ENCODE peak calls at places on chromosomes 7 and 10, in six cellular contexts. One of them, this sample, is unnamed.

GRCh38 chr7:98754041-98754479 is 115.8 kb downstream of the TMEM130 start:
- DNase-seq in pancreas: no peak
- DNase-seq in uterus: no peak
- DNase-seq in heart right ventricle: no peak
- DNase-seq in Caco-2: no peak
- DNase-seq in astrocyte of the spinal cord: no peak
- DNase-seq in this sample: peak; percentile 5

GRCh38 chr7:45971661-45972175 is 50.6 kb upstream of the IGFBP3 start:
- DNase-seq in uterus: no peak
- DNase-seq in heart right ventricle: no peak
- DNase-seq in astrocyte of the spinal cord: no peak
- DNase-seq in Caco-2: no peak
- DNase-seq in pancreas: no peak
- DNase-seq in this sample: no peak

GRCh38 chr10:350981-351501 is 215.8 kb downstream of the ZMYND11 start:
- DNase-seq in astrocyte of the spinal cord: no peak
- DNase-seq in pancreas: no peak
- DNase-seq in heart right ventricle: no peak
- DNase-seq in uterus: no peak
- DNase-seq in Caco-2: no peak
- DNase-seq in this sample: no peak

GRCh38 chr10:103184615-103185014 is 8.5 kb downstream of the NT5C2 start:
- DNase-seq in astrocyte of the spinal cord: peak; percentile 22
- DNase-seq in pancreas: no peak
- DNase-seq in heart right ventricle: no peak
- DNase-seq in Caco-2: no peak
- DNase-seq in uterus: no peak
- DNase-seq in this sample: no peak

GRCh38 chr7:151113344-151114150 is 27.3 kb downstream of the AGAP3 start:
- DNase-seq in pancreas: no peak
- DNase-seq in astrocyte of the spinal cord: peak; percentile 78
- DNase-seq in uterus: no peak
- DNase-seq in heart right ventricle: no peak
- DNase-seq in Caco-2: peak; percentile 72
- DNase-seq in this sample: peak; percentile 72

GRCh38 chr7:24816868-24817267 is 59.6 kb upstream of the GSDME start:
- DNase-seq in Caco-2: no peak
- DNase-seq in heart right ventricle: no peak
- DNase-seq in astrocyte of the spinal cord: no peak
- DNase-seq in uterus: no peak
- DNase-seq in pancreas: no peak
- DNase-seq in this sample: no peak

GRCh38 chr10:4763960-4764428 is 62.0 kb upstream of the AKR1E2 start:
- DNase-seq in uterus: no peak
- DNase-seq in pancreas: no peak
- DNase-seq in Caco-2: no peak
- DNase-seq in heart right ventricle: no peak
- DNase-seq in astrocyte of the spinal cord: peak; percentile 85
- DNase-seq in this sample: peak; percentile 87

GRCh38 chr10:73589538-73590126 is 1.5 kb downstream of the USP54 start:
- DNase-seq in uterus: no peak
- DNase-seq in Caco-2: no peak
- DNase-seq in heart right ventricle: no peak
- DNase-seq in pancreas: no peak
- DNase-seq in astrocyte of the spinal cord: no peak
- DNase-seq in this sample: peak; percentile 43

GRCh38 chr10:27393961-27394360 is 110.1 kb upstream of the RAB18 start:
- DNase-seq in Caco-2: no peak
- DNase-seq in uterus: no peak
- DNase-seq in heart right ventricle: no peak
- DNase-seq in astrocyte of the spinal cord: no peak
- DNase-seq in pancreas: no peak
- DNase-seq in this sample: no peak

GRCh38 chr10:18501198-18501597 is 150.2 kb downstream of the NSUN6 start:
- DNase-seq in astrocyte of the spinal cord: peak; percentile 31
- DNase-seq in pancreas: no peak
- DNase-seq in heart right ventricle: no peak
- DNase-seq in uterus: no peak
- DNase-seq in Caco-2: no peak
- DNase-seq in this sample: peak; percentile 53

GRCh38 chr7:158811461-158811860 is 17.8 kb downstream of the ESYT2 start:
- DNase-seq in pancreas: no peak
- DNase-seq in heart right ventricle: no peak
- DNase-seq in Caco-2: no peak
- DNase-seq in astrocyte of the spinal cord: peak; percentile 78
- DNase-seq in uterus: peak; percentile 40
- DNase-seq in this sample: peak; percentile 85

GRCh38 chr10:132400041-132400546 is 3.1 kb downstream of the PWWP2B start:
- DNase-seq in uterus: no peak
- DNase-seq in astrocyte of the spinal cord: no peak
- DNase-seq in heart right ventricle: peak; percentile 14
- DNase-seq in pancreas: peak; percentile 62
- DNase-seq in Caco-2: no peak
- DNase-seq in this sample: no peak

GRCh38 chr10:89702121-89702480 is 711 bp downstream of the KIF20B start:
- DNase-seq in heart right ventricle: no peak
- DNase-seq in Caco-2: peak; percentile 33
- DNase-seq in astrocyte of the spinal cord: no peak
- DNase-seq in pancreas: no peak
- DNase-seq in uterus: no peak
- DNase-seq in this sample: no peak

GRCh38 chr7:66859794-66860645 is 61.0 kb upstream of the TMEM248 start:
- DNase-seq in Caco-2: no peak
- DNase-seq in uterus: no peak
- DNase-seq in astrocyte of the spinal cord: no peak
- DNase-seq in heart right ventricle: no peak
- DNase-seq in pancreas: no peak
- DNase-seq in this sample: no peak

GRCh38 chr7:69476416-69476815 is 121.9 kb upstream of the AUTS2 start:
- DNase-seq in astrocyte of the spinal cord: no peak
- DNase-seq in Caco-2: no peak
- DNase-seq in pancreas: no peak
- DNase-seq in heart right ventricle: no peak
- DNase-seq in uterus: no peak
- DNase-seq in this sample: peak; percentile 3

GRCh38 chr7:94823952-94824351 is 83.4 kb upstream of the PPP1R9A start:
- DNase-seq in astrocyte of the spinal cord: peak; percentile 56
- DNase-seq in heart right ventricle: no peak
- DNase-seq in pancreas: no peak
- DNase-seq in Caco-2: peak; percentile 51
- DNase-seq in uterus: no peak
- DNase-seq in this sample: peak; percentile 17

GRCh38 chr10:79345241-79346011 is 1.8 kb upstream of the PPIF start:
- DNase-seq in heart right ventricle: no peak
- DNase-seq in uterus: no peak
- DNase-seq in astrocyte of the spinal cord: no peak
- DNase-seq in Caco-2: no peak
- DNase-seq in pancreas: no peak
- DNase-seq in this sample: peak; percentile 29

GRCh38 chr7:114856625-114857024 is 65.3 kb upstream of the MDFIC start:
- DNase-seq in uterus: no peak
- DNase-seq in heart right ventricle: no peak
- DNase-seq in Caco-2: no peak
- DNase-seq in astrocyte of the spinal cord: no peak
- DNase-seq in pancreas: no peak
- DNase-seq in this sample: peak; percentile 6

GRCh38 chr10:8180756-8181155 is 126.3 kb downstream of the GATA3 start:
- DNase-seq in astrocyte of the spinal cord: no peak
- DNase-seq in heart right ventricle: no peak
- DNase-seq in pancreas: no peak
- DNase-seq in Caco-2: no peak
- DNase-seq in uterus: no peak
- DNase-seq in this sample: no peak

GRCh38 chr7:49398236-49398635 is 375.2 kb upstream of the VWC2 start:
- DNase-seq in Caco-2: no peak
- DNase-seq in uterus: no peak
- DNase-seq in pancreas: no peak
- DNase-seq in heart right ventricle: no peak
- DNase-seq in astrocyte of the spinal cord: no peak
- DNase-seq in this sample: no peak

GRCh38 chr7:149209518-149210269 is 14.3 kb downstream of the ZNF282 start:
- DNase-seq in astrocyte of the spinal cord: peak; percentile 49
- DNase-seq in uterus: no peak
- DNase-seq in heart right ventricle: no peak
- DNase-seq in pancreas: no peak
- DNase-seq in Caco-2: no peak
- DNase-seq in this sample: peak; percentile 69

GRCh38 chr7:157984138-157984913 is 603.3 kb downstream of the PTPRN2 start:
- DNase-seq in astrocyte of the spinal cord: no peak
- DNase-seq in uterus: no peak
- DNase-seq in pancreas: no peak
- DNase-seq in Caco-2: no peak
- DNase-seq in heart right ventricle: no peak
- DNase-seq in this sample: no peak

GRCh38 chr10:118541718-118542117 is 53.7 kb downstream of the PRLHR start:
- DNase-seq in pancreas: no peak
- DNase-seq in Caco-2: no peak
- DNase-seq in heart right ventricle: no peak
- DNase-seq in astrocyte of the spinal cord: no peak
- DNase-seq in uterus: no peak
- DNase-seq in this sample: no peak

GRCh38 chr10:63133787-63134557 is 844 bp downstream of the NRBF2 start:
- DNase-seq in uterus: no peak
- DNase-seq in pancreas: no peak
- DNase-seq in heart right ventricle: no peak
- DNase-seq in Caco-2: no peak
- DNase-seq in astrocyte of the spinal cord: peak; percentile 47
- DNase-seq in this sample: peak; percentile 39

GRCh38 chr7:30206942-30207341 is 72.2 kb downstream of the MTURN start:
- DNase-seq in heart right ventricle: no peak
- DNase-seq in pancreas: no peak
- DNase-seq in uterus: no peak
- DNase-seq in Caco-2: no peak
- DNase-seq in astrocyte of the spinal cord: no peak
- DNase-seq in this sample: no peak

GRCh38 chr7:146659732-146660131 is 543.1 kb downstream of the CNTNAP2 start:
- DNase-seq in astrocyte of the spinal cord: no peak
- DNase-seq in uterus: no peak
- DNase-seq in heart right ventricle: no peak
- DNase-seq in pancreas: peak; percentile 76
- DNase-seq in Caco-2: no peak
- DNase-seq in this sample: no peak

GRCh38 chr10:77939561-77940001 is 13.0 kb upstream of the DLG5 start:
- DNase-seq in uterus: peak; percentile 75
- DNase-seq in heart right ventricle: no peak
- DNase-seq in pancreas: no peak
- DNase-seq in astrocyte of the spinal cord: peak; percentile 82
- DNase-seq in Caco-2: peak; percentile 34
- DNase-seq in this sample: peak; percentile 61

GRCh38 chr10:7492660-7493046 is 81.8 kb upstream of the SFMBT2 start:
- DNase-seq in heart right ventricle: no peak
- DNase-seq in uterus: no peak
- DNase-seq in Caco-2: no peak
- DNase-seq in astrocyte of the spinal cord: no peak
- DNase-seq in pancreas: no peak
- DNase-seq in this sample: no peak

GRCh38 chr7:28570970-28571288 is 158.6 kb downstream of the CREB5 start:
- DNase-seq in Caco-2: no peak
- DNase-seq in heart right ventricle: no peak
- DNase-seq in astrocyte of the spinal cord: peak; percentile 11
- DNase-seq in uterus: no peak
- DNase-seq in pancreas: no peak
- DNase-seq in this sample: peak; percentile 70

GRCh38 chr10:124072541-124072940 is 20.9 kb downstream of the CHST15 start:
- DNase-seq in astrocyte of the spinal cord: no peak
- DNase-seq in Caco-2: no peak
- DNase-seq in pancreas: no peak
- DNase-seq in uterus: no peak
- DNase-seq in heart right ventricle: no peak
- DNase-seq in this sample: no peak

GRCh38 chr10:124071141-124071540 is 22.3 kb downstream of the CHST15 start:
- DNase-seq in astrocyte of the spinal cord: no peak
- DNase-seq in uterus: no peak
- DNase-seq in pancreas: peak; percentile 10
- DNase-seq in heart right ventricle: no peak
- DNase-seq in Caco-2: no peak
- DNase-seq in this sample: no peak

GRCh38 chr10:124070666-124071065 is 22.7 kb downstream of the CHST15 start:
- DNase-seq in Caco-2: no peak
- DNase-seq in pancreas: peak; percentile 19
- DNase-seq in astrocyte of the spinal cord: no peak
- DNase-seq in uterus: no peak
- DNase-seq in heart right ventricle: no peak
- DNase-seq in this sample: no peak

GRCh38 chr10:124073642-124074377 is 19.6 kb downstream of the CHST15 start:
- DNase-seq in Caco-2: no peak
- DNase-seq in uterus: no peak
- DNase-seq in astrocyte of the spinal cord: no peak
- DNase-seq in pancreas: no peak
- DNase-seq in heart right ventricle: no peak
- DNase-seq in this sample: no peak

GRCh38 chr10:124072106-124072505 is 21.3 kb downstream of the CHST15 start:
- DNase-seq in uterus: no peak
- DNase-seq in heart right ventricle: no peak
- DNase-seq in Caco-2: no peak
- DNase-seq in astrocyte of the spinal cord: no peak
- DNase-seq in pancreas: peak; percentile 23
- DNase-seq in this sample: no peak
- H3K4me3 ChIP-seq in uterus: no peak overlapping the region
- H3K4me3 ChIP-seq in heart right ventricle: no peak overlapping the region
- H3K4me3 ChIP-seq in Caco-2: no peak overlapping the region
- H3K4me3 ChIP-seq in astrocyte of the spinal cord: no peak overlapping the region
- H3K4me3 ChIP-seq in pancreas: no peak overlapping the region
- H3K4me3 ChIP-seq in this sample: no peak overlapping the region

GRCh38 chr7:106094780-106095179 is 17.3 kb downstream of the SYPL1 start:
- DNase-seq in Caco-2: no peak
- DNase-seq in pancreas: no peak
- DNase-seq in astrocyte of the spinal cord: no peak
- DNase-seq in uterus: no peak
- DNase-seq in heart right ventricle: no peak
- DNase-seq in this sample: no peak
- TF ChIP-seq CTCF in Caco-2: peak; percentile 15
- TF ChIP-seq CTCF in pancreas: no peak
- TF ChIP-seq CTCF in astrocyte of the spinal cord: no peak
- TF ChIP-seq CTCF in uterus: no peak
- TF ChIP-seq CTCF in heart right ventricle: no peak
- TF ChIP-seq CTCF in this sample: no peak

GRCh38 chr10:68334672-68335467 is 2.1 kb upstream of the PBLD start:
- DNase-seq in heart right ventricle: no peak
- DNase-seq in Caco-2: no peak
- DNase-seq in astrocyte of the spinal cord: no peak
- DNase-seq in uterus: no peak
- DNase-seq in pancreas: no peak
- DNase-seq in this sample: no peak
- H3K4me3 ChIP-seq in heart right ventricle: peak overlapping the region; percentile 79
- H3K4me3 ChIP-seq in Caco-2: peak overlapping the region; percentile 13
- H3K4me3 ChIP-seq in astrocyte of the spinal cord: peak overlapping the region; percentile 94
- H3K4me3 ChIP-seq in uterus: peak overlapping the region; percentile 10
- H3K4me3 ChIP-seq in pancreas: no peak overlapping the region
- H3K4me3 ChIP-seq in this sample: peak overlapping the region; percentile 90

DNA sequence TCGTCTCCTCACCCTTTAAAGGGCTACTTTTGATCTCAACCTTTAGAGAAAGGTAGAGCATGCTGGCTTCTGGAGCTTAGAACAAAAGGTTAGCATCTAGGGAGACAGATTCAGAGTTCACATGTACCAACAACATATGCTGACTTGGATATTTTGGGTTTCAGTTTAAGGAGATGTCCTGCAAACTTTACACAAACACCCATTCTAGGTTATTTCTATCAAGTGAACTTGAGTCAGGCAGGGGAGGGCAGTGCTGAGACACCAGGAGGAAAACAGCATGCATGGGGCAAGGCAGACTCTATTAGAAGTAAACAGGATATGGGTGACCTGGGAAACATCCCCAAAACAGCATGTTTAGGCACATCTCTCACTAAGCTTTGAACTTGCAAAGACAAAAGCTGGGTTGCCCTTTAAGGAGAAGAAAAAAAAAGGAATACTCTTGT is 43.8 kb downstream of the ARL4A start:
- DNase-seq in astrocyte of the spinal cord: peak; percentile 18
- DNase-seq in Caco-2: no peak
- DNase-seq in pancreas: no peak
- DNase-seq in heart right ventricle: no peak
- DNase-seq in uterus: no peak
- DNase-seq in this sample: peak; percentile 66
- TF ChIP-seq CTCF in astrocyte of the spinal cord: no peak
- TF ChIP-seq CTCF in Caco-2: peak; percentile 13
- TF ChIP-seq CTCF in pancreas: no peak
- TF ChIP-seq CTCF in heart right ventricle: peak; percentile 9
- TF ChIP-seq CTCF in uterus: no peak
- TF ChIP-seq CTCF in this sample: peak; percentile 10

This sample was measured in cardiac fibroblast.